ENCODE peak calls at places on chromosomes 11 and 22, in seven cellular contexts. V, H, Y, C, S, R and J are unnamed samples.
A peak's percentile ranks its signal among the peaks of the same experiment; 100 is the strongest.

GRCh38 chr11:9973921-9974320 is 310.0 kb downstream of the SWAP70 start:
- DNase-seq in C (no peak), H (peak; percentile 31), Y (no peak), R (no peak), V (no peak), S (no peak), J (no peak)

GRCh38 chr11:128582496-128583366 is 4.6 kb downstream of the ETS1 start:
- DNase-seq in C (no peak), S (no peak), H (peak; percentile 39), R (peak; percentile 50), V (no peak), Y (no peak), J (no peak)

GRCh38 chr11:75492181-75492820 is 33.4 kb downstream of the GDPD5 start:
- DNase-seq in S (no peak), Y (peak; percentile 44), V (no peak), H (no peak), C (no peak), R (peak; percentile 21), J (no peak)

GRCh38 chr22:22721681-22722309 is 77.4 kb downstream of the GGTLC2 start:
- DNase-seq in S (no peak), V (no peak), H (no peak), R (no peak), Y (no peak), C (no peak), J (peak; percentile 55)

GRCh38 chr22:44032126-44032730 is 8.1 kb downstream of the PARVB start:
- DNase-seq in V (no peak), S (no peak), C (no peak), R (no peak), Y (no peak), H (no peak), J (no peak)

GRCh38 chr22:38477515-38477914 is 9.6 kb downstream of the KDELR3 start:
- DNase-seq in R (no peak), S (no peak), Y (no peak), V (no peak), H (no peak), C (no peak), J (no peak)

GRCh38 chr22:46079093-46079860 is 71.0 kb upstream of the PPARA start:
- DNase-seq in C (no peak), H (no peak), R (no peak), Y (no peak), S (no peak), V (no peak), J (no peak)

GRCh38 chr11:17845431-17845881 is 110.9 kb downstream of the KCNC1 start:
- DNase-seq in V (no peak), C (no peak), R (no peak), Y (no peak), S (no peak), H (no peak), J (no peak)

GRCh38 chr11:28268925-28269324 is 160.7 kb downstream of the METTL15 start:
- DNase-seq in V (no peak), S (no peak), C (no peak), R (no peak), Y (no peak), H (no peak), J (no peak)

GRCh38 chr22:23305321-23305910 is 125.1 kb downstream of the BCR start:
- DNase-seq in H (no peak), S (no peak), R (no peak), Y (no peak), V (peak; percentile 48), C (no peak), J (no peak)

GRCh38 chr11:27873664-27874063 is 173.4 kb upstream of the BDNF start:
- DNase-seq in H (no peak), V (no peak), Y (no peak), C (peak; percentile 73), S (peak; percentile 64), R (no peak), J (no peak)

GRCh38 chr11:61076506-61077304 is 25.6 kb upstream of the CD5 start:
- DNase-seq in C (no peak), Y (no peak), H (no peak), V (no peak), S (no peak), R (no peak), J (no peak)

GRCh38 chr11:111427471-111427912 is 48.4 kb upstream of the POU2AF1 start:
- DNase-seq in C (peak; percentile 13), Y (peak; percentile 30), V (peak; percentile 59), R (no peak), H (no peak), S (no peak), J (no peak)

GRCh38 chr11:103610435-103610834 is 426.0 kb upstream of the DDI1 start:
- DNase-seq in C (no peak), H (no peak), V (no peak), Y (no peak), R (no peak), S (no peak), J (no peak)

GRCh38 chr11:103608566-103608965 is 427.9 kb upstream of the DDI1 start:
- DNase-seq in C (no peak), V (no peak), R (no peak), H (no peak), Y (no peak), S (no peak), J (no peak)

GRCh38 chr11:103604310-103604709 is 432.1 kb upstream of the DDI1 start:
- DNase-seq in Y (no peak), C (no peak), V (no peak), S (no peak), H (no peak), R (no peak), J (no peak)

DNA sequence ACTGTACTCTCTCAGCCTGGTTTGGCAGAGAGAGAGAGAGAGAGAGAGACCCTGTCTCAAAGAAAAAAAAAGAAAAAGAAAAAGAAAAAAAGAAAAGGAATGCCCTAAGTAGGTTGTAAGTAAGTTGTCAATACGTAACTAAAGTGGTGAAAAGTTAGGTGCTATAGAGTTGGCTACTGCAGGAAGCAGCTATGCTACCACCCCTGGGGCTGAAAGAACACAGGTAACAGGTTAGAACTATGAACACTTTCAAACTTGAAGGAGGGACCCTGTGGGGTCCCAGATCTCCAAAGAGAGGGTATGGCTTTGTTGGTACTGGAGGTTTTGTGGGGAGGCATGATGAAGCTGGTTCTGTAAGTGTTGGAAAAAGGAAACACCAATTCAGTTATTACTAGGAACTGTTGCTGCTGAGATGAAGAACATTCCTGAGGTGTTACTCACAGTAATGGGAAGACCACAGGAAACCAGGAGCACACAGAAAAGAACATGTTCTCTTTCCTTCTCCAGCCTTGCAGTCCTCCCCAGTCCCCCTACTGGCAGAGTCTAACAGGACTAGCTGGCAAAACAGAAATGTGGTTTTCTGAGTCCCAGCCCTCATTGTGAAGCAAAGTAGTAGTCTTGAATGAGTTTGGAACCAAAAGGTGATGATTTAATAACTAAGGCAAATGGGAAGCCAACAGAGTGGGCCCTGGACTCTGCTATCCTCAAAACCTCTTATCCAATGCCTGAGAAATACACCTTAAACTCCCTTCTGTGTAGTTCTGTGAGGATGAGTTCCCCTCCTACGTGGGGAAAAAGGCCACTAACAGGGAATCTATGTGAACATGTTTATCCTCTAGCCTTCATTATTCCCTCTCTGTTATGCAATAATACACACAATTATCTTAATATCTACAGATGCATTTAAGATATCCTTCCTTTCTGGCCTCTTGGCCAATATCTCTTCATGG is 427.0 kb upstream of the DDI1 start:
- DNase-seq in R (no peak), V (no peak), H (peak; percentile 68), S (peak; percentile 78), Y (no peak), C (no peak), J (no peak)
- TF ChIP-seq RAD21 in R (peak; percentile 45), V (no peak), H (peak; percentile 15), S (peak; percentile 35), Y (no peak), C (no peak), J (no peak)

DNA sequence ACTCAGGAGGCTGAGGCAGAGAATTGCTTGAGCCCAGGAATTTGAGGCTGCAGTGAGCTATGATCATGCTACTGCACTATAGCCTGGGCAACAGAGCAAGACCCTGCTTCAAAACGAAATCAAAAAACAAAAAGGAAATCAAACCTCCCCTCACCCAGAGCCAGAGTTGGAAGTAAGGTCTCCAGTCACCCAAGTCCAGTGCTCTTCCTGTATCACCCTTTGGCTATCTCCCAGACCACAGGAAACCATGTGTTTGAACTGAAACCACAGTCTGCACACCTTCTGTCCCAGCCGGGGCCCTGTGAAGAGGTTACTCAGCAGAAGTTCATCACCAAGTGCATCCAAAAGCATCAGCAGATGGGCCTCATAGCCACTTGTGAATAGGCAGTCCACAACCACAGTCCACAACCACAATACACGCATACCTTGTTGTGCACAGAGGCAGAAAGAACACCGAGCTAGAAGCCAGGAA is 4.6 kb downstream of the MYH9 start:
- DNase-seq in Y (no peak), H (no peak), C (no peak), R (no peak), S (no peak), V (no peak), J (peak; percentile 89)
- TF ChIP-seq MAX in Y (no peak), H (no peak), C (no peak), R (no peak), S (peak; percentile 41), V (peak; percentile 69), J (peak; percentile 34)

GRCh38 chr11:65419773-65420481 is 2.7 kb upstream of the NEAT1 start:
- DNase-seq in Y (peak; percentile 55), V (peak; percentile 46), S (peak; percentile 77), C (peak; percentile 92), H (peak; percentile 94), R (no peak), J (no peak)

GRCh38 chr11:65418431-65418680 is 4.2 kb upstream of the NEAT1 start:
- DNase-seq in V (no peak), C (no peak), S (no peak), R (no peak), H (no peak), Y (peak; percentile 66), J (no peak)

GRCh38 chr11:65419460-65419772 is 3.2 kb upstream of the NEAT1 start:
- DNase-seq in R (no peak), H (no peak), C (no peak), V (no peak), Y (no peak), S (no peak), J (no peak)

GRCh38 chr11:65417702-65418430 is 4.7 kb upstream of the NEAT1 start:
- DNase-seq in S (no peak), R (no peak), C (no peak), Y (no peak), V (peak; percentile 41), H (no peak), J (no peak)

DNA sequence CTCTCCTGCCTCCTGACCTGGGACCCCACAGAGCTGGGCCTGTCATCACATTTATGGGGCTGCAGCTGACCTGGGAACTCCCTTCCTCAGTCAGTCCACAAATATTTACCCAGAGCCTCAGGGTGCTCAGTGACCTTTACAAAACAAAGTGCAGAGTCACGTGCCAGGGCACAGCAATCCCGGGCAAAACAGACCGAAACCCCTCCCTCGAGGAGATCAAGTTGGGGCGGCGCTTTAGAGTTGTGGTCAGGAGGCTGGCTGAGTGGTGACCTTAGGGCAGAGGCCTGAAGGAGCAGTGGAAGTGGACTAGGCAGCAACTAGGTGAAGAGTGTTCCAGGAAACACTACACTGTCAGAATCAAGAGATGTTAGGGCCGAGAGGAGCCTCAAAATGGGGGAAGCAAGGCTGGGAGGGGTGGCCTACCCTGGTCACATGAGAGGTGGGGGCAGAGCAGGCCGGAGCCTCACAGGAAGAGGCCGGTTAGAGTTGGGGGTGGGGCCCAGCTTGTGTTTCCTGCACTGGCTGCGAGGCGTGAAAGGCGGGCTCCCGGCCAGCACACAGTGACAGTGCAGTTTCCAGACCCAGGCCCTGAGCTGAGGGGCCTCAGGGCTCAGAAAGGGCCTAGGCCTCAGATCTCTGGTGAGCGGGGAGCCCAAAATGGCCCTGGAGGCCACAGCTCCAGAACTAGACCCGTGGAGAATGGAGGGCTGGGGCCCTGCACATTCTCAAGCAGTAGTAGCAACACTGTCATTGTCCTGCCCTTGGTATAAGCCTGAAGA is 3.7 kb upstream of the NEAT1 start:
- DNase-seq in Y (peak; percentile 86), V (peak; percentile 91), R (peak; percentile 75), C (peak; percentile 99), H (peak; percentile 98), S (peak; percentile 84), J (peak; percentile 91)
- TF ChIP-seq RAD21 in Y (peak; percentile 28), V (no peak), R (no peak), C (peak; percentile 56), H (no peak), S (no peak), J (no peak)

GRCh38 chr22:49259870-49260615 is 567.6 kb downstream of the BRD1 start:
- DNase-seq in Y (no peak), V (no peak), H (no peak), C (no peak), S (no peak), R (no peak), J (no peak)
- TF ChIP-seq MAX in Y (no peak), V (no peak), H (no peak), C (no peak), S (no peak), R (no peak), J (no peak)